ENCODE peak calls at places on chromosomes 6 and 20, in nine cellular contexts. I is A673; L is CD8-positive, alpha-beta T cell; H is suprapubic skin; E is A549; K is Calu3; T is endothelial cell; R is AG09309; Q is neural crest cell. X is an unnamed sample.

GRCh38 chr20:20706285-20706684 is 6.2 kb downstream of the RALGAPA2 start:
- DNase-seq in H (no peak), K (no peak), L (no peak), I (no peak), R (no peak), Q (no peak), E (no peak), T (no peak), X (no peak)

GRCh38 chr6:116847234-116847633 is 18.4 kb upstream of the GPRC6A start:
- DNase-seq in H (no peak), I (peak), T (no peak), L (no peak), Q (no peak), K (no peak), E (peak), R (peak), X (no peak)

GRCh38 chr20:6173481-6173880 is 50.7 kb upstream of the FERMT1 start:
- DNase-seq in E (no peak), L (no peak), I (no peak), Q (no peak), H (no peak), K (no peak), R (no peak), T (no peak), X (no peak)

GRCh38 chr6:132401120-132401940 is at the start of gene MOXD1:
- DNase-seq in T (peak), H (peak), I (no peak), E (peak), K (peak), L (no peak), R (no peak), Q (peak), X (peak)

GRCh38 chr6:14026831-14027539 is 90.6 kb upstream of the CD83 start:
- DNase-seq in I (no peak), H (no peak), R (no peak), K (no peak), E (no peak), T (no peak), L (no peak), Q (no peak), X (no peak)

GRCh38 chr6:143603474-143603873 is 74.3 kb upstream of the PHACTR2 start:
- DNase-seq in L (no peak), I (no peak), R (no peak), E (no peak), Q (no peak), K (no peak), T (no peak), H (no peak), X (no peak)

GRCh38 chr6:56716229-56716628 is 73.5 kb upstream of the DST start:
- DNase-seq in H (no peak), L (no peak), E (no peak), Q (no peak), T (no peak), I (no peak), K (no peak), R (no peak), X (no peak)

GRCh38 chr20:17873410-17874270 is 95.0 kb downstream of the SNX5 start:
- DNase-seq in L (no peak), H (peak), E (peak), T (no peak), Q (no peak), R (peak), I (peak), K (peak), X (peak)

GRCh38 chr6:5749666-5750215 is 257.0 kb downstream of the NRN1 start:
- DNase-seq in R (no peak), K (no peak), Q (no peak), T (no peak), L (no peak), I (no peak), H (no peak), E (no peak), X (no peak)

GRCh38 chr20:40958598-40958997 is 70.0 kb upstream of the TOP1 start:
- DNase-seq in T (no peak), E (no peak), H (no peak), K (no peak), R (no peak), L (no peak), I (no peak), Q (no peak), X (peak)

GRCh38 chr20:44549123-44549522 is 27.3 kb upstream of the SERINC3 start:
- DNase-seq in I (no peak), R (no peak), T (no peak), H (no peak), E (no peak), K (no peak), Q (no peak), L (no peak), X (no peak)

GRCh38 chr20:44552039-44552438 is 30.2 kb upstream of the SERINC3 start:
- DNase-seq in Q (no peak), T (no peak), E (no peak), K (no peak), I (no peak), L (no peak), H (no peak), R (no peak), X (no peak)

GRCh38 chr20:44552950-44553908 is 29.1 kb upstream of the PKIG start:
- DNase-seq in L (no peak), K (no peak), I (peak), R (peak), H (no peak), Q (no peak), T (no peak), E (no peak), X (no peak)

GRCh38 chr20:44548171-44548678 is 26.4 kb upstream of the SERINC3 start:
- DNase-seq in H (no peak), I (no peak), T (no peak), Q (no peak), R (no peak), L (no peak), K (no peak), E (no peak), X (no peak)

GRCh38 chr20:44552568-44552949 is 29.8 kb upstream of the PKIG start:
- DNase-seq in E (no peak), K (no peak), H (no peak), R (no peak), L (no peak), Q (no peak), T (no peak), I (no peak), X (no peak)
- TF ChIP-seq CTCF in E (no peak), K (no peak), H (no peak), R (no peak), L (no peak), Q (no peak), T (no peak), I (no peak), X (no peak)

GRCh38 chr6:133837801-133838349 is 51.0 kb upstream of the TCF21 start:
- DNase-seq in Q (peak), R (no peak), E (peak), T (peak), H (no peak), I (peak), L (peak), K (peak), X (peak)
- TF ChIP-seq CTCF in Q (peak), R (peak), E (peak), T (peak), H (peak), I (peak), L (peak), K (peak), X (peak)

DNA sequence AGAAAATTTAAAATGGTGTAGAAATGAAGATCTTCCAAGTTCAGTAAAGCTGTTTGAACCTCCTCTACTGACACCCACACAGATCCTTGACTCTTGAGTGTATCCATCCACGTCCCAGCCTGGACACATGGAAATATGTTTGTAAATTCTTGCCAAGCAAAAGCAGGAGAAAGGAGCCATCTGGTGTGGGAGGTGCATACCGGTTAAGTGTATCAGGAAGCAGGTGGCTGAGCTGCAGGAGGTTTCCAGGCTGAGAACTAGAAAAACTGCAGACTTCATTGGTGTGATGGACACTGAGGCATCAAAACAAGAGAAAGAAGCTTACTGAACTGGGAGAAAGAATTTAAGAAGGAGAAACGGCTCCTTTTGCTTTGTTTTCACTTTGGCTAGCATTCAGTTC is 229.9 kb upstream of the GRIK2 start:
- DNase-seq in R (no peak), E (no peak), L (no peak), I (peak), H (no peak), K (no peak), Q (no peak), T (no peak), X (no peak)
- TF ChIP-seq CTCF in R (no peak), E (no peak), L (no peak), I (no peak), H (no peak), K (no peak), Q (no peak), T (no peak), X (no peak)

GRCh38 chr6:145137425-145137824 is 597.9 kb downstream of the EPM2A start:
- DNase-seq in I (peak), L (no peak), K (no peak), E (no peak), T (no peak), H (no peak), Q (no peak), R (no peak), X (no peak)
- TF ChIP-seq CTCF in I (peak), L (no peak), K (no peak), E (no peak), T (no peak), H (no peak), Q (peak), R (no peak), X (peak)

X was measured in osteocyte.